ENCODE peak calls at places on chromosome 5, in ten cellular contexts. H, W, B, N, P, L, Z, I, K and D are unnamed samples.

GRCh38 chr5:572398-573019 is 39.6 kb upstream of the CEP72 start:
- DNase-seq in W (peak; percentile 90), H (no peak), P (no peak), I (no peak), K (no peak), L (no peak), N (no peak), B (no peak), Z (no peak), D (no peak)

GRCh38 chr5:84383816-84384603 is 670 bp downstream of the EDIL3 start:
- DNase-seq in B (no peak), K (peak; percentile 71), P (no peak), W (peak; percentile 86), L (no peak), H (no peak), N (no peak), I (peak; percentile 30), Z (no peak), D (no peak)

GRCh38 chr5:58904737-58905136 is 321.9 kb downstream of the RAB3C start:
- DNase-seq in I (no peak), K (no peak), H (no peak), Z (no peak), W (no peak), N (no peak), B (no peak), L (no peak), P (no peak), D (no peak)

GRCh38 chr5:74934949-74935751 is 69.0 kb upstream of the FAM169A start:
- DNase-seq in H (peak; percentile 16), P (no peak), Z (no peak), N (no peak), L (no peak), B (peak; percentile 34), W (peak; percentile 22), I (no peak), K (peak; percentile 78), D (peak; percentile 63)

GRCh38 chr5:86232246-86232645 is 385.5 kb upstream of the COX7C start:
- DNase-seq in B (no peak), I (peak; percentile 6), P (no peak), N (no peak), Z (no peak), W (peak; percentile 98), L (no peak), H (no peak), K (no peak), D (no peak)

GRCh38 chr5:145587308-145588071 is 247.7 kb downstream of the PRELID2 start:
- DNase-seq in P (no peak), I (no peak), L (no peak), W (no peak), N (no peak), B (no peak), K (peak; percentile 57), H (no peak), Z (no peak), D (peak; percentile 50)

GRCh38 chr5:126030698-126031097 is 392.5 kb upstream of the GRAMD2B start:
- DNase-seq in W (no peak), B (no peak), P (no peak), L (no peak), H (no peak), Z (no peak), K (no peak), N (no peak), I (no peak), D (no peak)

GRCh38 chr5:95959964-95960801 is 1.5 kb downstream of the ELL2 start:
- DNase-seq in P (no peak), K (no peak), L (no peak), H (peak; percentile 77), B (peak; percentile 8), Z (no peak), I (no peak), W (peak; percentile 79), N (no peak), D (peak; percentile 25)

GRCh38 chr5:154477382-154478223 is 424 bp downstream of the HAND1 start:
- DNase-seq in B (no peak), K (peak; percentile 73), Z (no peak), I (no peak), H (no peak), P (no peak), N (no peak), W (no peak), L (no peak), D (peak; percentile 26)

GRCh38 chr5:178324481-178325310 is 92.1 kb upstream of the PHYKPL start:
- DNase-seq in Z (no peak), K (no peak), N (no peak), B (no peak), L (no peak), H (no peak), W (no peak), I (no peak), P (no peak), D (no peak)

GRCh38 chr5:102670224-102670836 is 84.8 kb upstream of the PAM start:
- DNase-seq in K (peak; percentile 44), H (peak; percentile 80), P (no peak), L (no peak), I (peak; percentile 65), B (no peak), W (peak; percentile 88), N (no peak), Z (no peak), D (peak; percentile 40)

GRCh38 chr5:107558951-107559350 is 111.8 kb downstream of the EFNA5 start:
- DNase-seq in H (no peak), L (no peak), Z (no peak), W (peak; percentile 90), P (no peak), I (no peak), N (no peak), K (peak; percentile 55), B (no peak), D (no peak)

GRCh38 chr5:135212361-135213033 is 178.5 kb upstream of the PITX1 start:
- DNase-seq in P (no peak), H (no peak), I (no peak), L (no peak), Z (no peak), B (peak; percentile 3), N (no peak), W (no peak), K (no peak), D (no peak)